ENCODE peak calls at places on chromosomes 6 and 20, in seven cellular contexts. L is SJSA1, T is upper lobe of right lung, E is psoas muscle, H is coronary artery, N is dorsolateral prefrontal cortex, C is neuronal stem cell. S is an unnamed sample.

GRCh38 chr6:116579143-116579542 is 7.8 kb downstream of the RWDD1 start:
- DNase-seq in L (no peak), T (no peak), E (no peak), H (no peak), N (no peak), C (no peak), S (no peak)

GRCh38 chr20:9467995-9468394 is 46.4 kb upstream of the LAMP5 start:
- DNase-seq in L (no peak), T (no peak), E (no peak), H (no peak), N (no peak), C (peak), S (no peak)

GRCh38 chr6:24460966-24461365 is 28.4 kb downstream of the GPLD1 start:
- DNase-seq in L (no peak), T (no peak), E (no peak), H (no peak), N (no peak), C (no peak), S (no peak)

GRCh38 chr6:128365520-128366160 is 154.8 kb downstream of the PTPRK start:
- DNase-seq in L (no peak), T (no peak), E (no peak), H (no peak), N (no peak), C (no peak), S (no peak)

GRCh38 chr20:35467339-35468224 is 12.2 kb downstream of the CEP250 start:
- DNase-seq in L (no peak), T (no peak), E (peak), H (no peak), N (no peak), C (peak), S (no peak)

GRCh38 chr6:78577585-78577984 is 289.8 kb upstream of the IRAK1BP1 start:
- DNase-seq in L (no peak), T (no peak), E (no peak), H (no peak), N (no peak), C (no peak), S (no peak)

GRCh38 chr6:36386495-36387439 is 702 bp downstream of the ETV7 start:
- DNase-seq in L (peak), T (peak), E (no peak), H (peak), N (no peak), C (no peak), S (peak)

GRCh38 chr20:38325167-38325566 is 21.1 kb upstream of the LBP start:
- DNase-seq in L (no peak), T (no peak), E (no peak), H (no peak), N (no peak), C (no peak), S (no peak)

GRCh38 chr6:30411515-30412207 is 66.7 kb downstream of the RPP21 start:
- DNase-seq in L (peak), T (peak), E (peak), H (no peak), N (no peak), C (no peak), S (peak)

GRCh38 chr20:64040231-64041039 is 4.5 kb downstream of the C20orf204 start:
- DNase-seq in L (no peak), T (no peak), E (no peak), H (no peak), N (no peak), C (no peak), S (no peak)

GRCh38 chr20:23095504-23095903 is 9.4 kb upstream of the CD93 start:
- DNase-seq in L (no peak), T (no peak), E (no peak), H (no peak), N (no peak), C (no peak), S (no peak)

GRCh38 chr6:65633516-65633915 is 73.5 kb downstream of the EYS start:
- DNase-seq in L (no peak), T (no peak), E (no peak), H (no peak), N (no peak), C (no peak), S (no peak)

GRCh38 chr20:63102720-63103375 is 96.1 kb upstream of the BHLHE23 start:
- DNase-seq in L (no peak), T (peak), E (peak), H (no peak), N (peak), C (no peak), S (peak)

GRCh38 chr6:135358251-135358821 is 139.2 kb downstream of the AHI1 start:
- DNase-seq in L (no peak), T (no peak), E (no peak), H (no peak), N (no peak), C (no peak), S (no peak)

GRCh38 chr20:38601216-38602184 is at the start of gene ARHGAP40:
- DNase-seq in L (peak), T (no peak), E (no peak), H (no peak), N (no peak), C (no peak), S (no peak)

GRCh38 chr6:1117530-1118286 is 194.2 kb upstream of the FOXQ1 start:
- DNase-seq in L (no peak), T (no peak), E (no peak), H (no peak), N (no peak), C (no peak), S (no peak)

GRCh38 chr6:156884306-156884705 is 107.1 kb downstream of the ARID1B start:
- DNase-seq in L (no peak), T (no peak), E (no peak), H (no peak), N (no peak), C (no peak), S (no peak)

GRCh38 chr20:63896136-63896890 is 1.4 kb downstream of the DNAJC5 start:
- DNase-seq in L (no peak), T (peak), E (peak), H (no peak), N (no peak), C (no peak), S (peak)

GRCh38 chr20:54577637-54578036 is 102.2 kb downstream of the DOK5 start:
- DNase-seq in L (no peak), T (no peak), E (no peak), H (no peak), N (no peak), C (no peak), S (no peak)

GRCh38 chr6:20681243-20681684 is 147.0 kb downstream of the CDKAL1 start:
- DNase-seq in L (no peak), T (no peak), E (no peak), H (no peak), N (no peak), C (no peak), S (no peak)

GRCh38 chr20:51979226-51979625 is 176.9 kb upstream of the SALL4 start:
- DNase-seq in L (no peak), T (no peak), E (no peak), H (no peak), N (no peak), C (no peak), S (no peak)

GRCh38 chr20:48238326-48238725 is 453.0 kb upstream of the SULF2 start:
- DNase-seq in L (no peak), T (no peak), E (no peak), H (no peak), N (no peak), C (no peak), S (no peak)

GRCh38 chr6:52077180-52077884 is 10.1 kb downstream of the PKHD1 start:
- DNase-seq in L (no peak), T (no peak), E (no peak), H (no peak), N (no peak), C (no peak), S (no peak)

GRCh38 chr20:25447671-25448070 is 40.2 kb downstream of the GINS1 start:
- DNase-seq in L (no peak), T (no peak), E (no peak), H (no peak), N (no peak), C (no peak), S (no peak)

GRCh38 chr20:25454153-25454900 is 46.9 kb downstream of the GINS1 start:
- DNase-seq in L (no peak), T (no peak), E (no peak), H (no peak), N (no peak), C (no peak), S (no peak)

GRCh38 chr20:25452333-25452732 is 44.9 kb downstream of the GINS1 start:
- DNase-seq in L (no peak), T (no peak), E (no peak), H (peak), N (no peak), C (no peak), S (no peak)

GRCh38 chr20:25457886-25458680 is 50.6 kb downstream of the GINS1 start:
- DNase-seq in L (no peak), T (no peak), E (no peak), H (no peak), N (no peak), C (no peak), S (no peak)

DNA sequence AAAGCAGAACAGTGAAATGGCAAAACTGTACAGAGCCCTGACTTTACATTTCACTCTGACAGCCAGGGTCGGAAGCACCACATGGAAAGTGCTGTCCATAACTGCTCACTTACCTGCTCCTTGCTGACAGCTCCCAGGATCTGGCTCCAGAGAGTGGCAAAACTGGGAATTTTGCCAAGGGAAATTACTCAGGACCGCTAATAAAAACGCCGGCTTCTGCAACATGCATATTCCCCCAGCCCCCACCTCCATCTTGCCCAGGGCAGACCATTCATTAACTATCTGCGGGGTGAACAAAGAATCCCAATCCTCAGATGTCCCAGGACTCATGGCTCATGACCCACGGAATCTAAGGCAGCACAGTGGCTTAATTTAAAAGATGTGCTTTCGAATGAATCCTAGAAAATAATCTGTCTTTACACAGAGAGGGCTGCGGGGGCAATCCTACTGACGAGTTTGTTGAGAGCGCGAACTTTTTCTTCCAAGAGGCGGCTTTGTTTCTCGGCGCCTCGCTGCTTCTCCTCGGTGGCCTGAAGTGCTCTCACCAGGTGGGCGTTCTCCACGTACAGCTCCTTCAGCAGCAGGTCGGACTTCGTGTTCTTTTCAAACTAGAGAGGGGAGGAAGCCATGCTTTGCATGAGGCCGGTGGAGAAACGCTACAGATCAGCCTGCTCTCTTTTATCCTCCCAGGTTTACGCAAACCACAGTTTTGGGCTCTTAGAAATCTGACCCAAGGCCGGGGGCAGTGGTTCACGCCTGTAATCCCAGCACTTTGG is 45.8 kb downstream of the GINS1 start:
- DNase-seq in L (no peak), T (no peak), E (no peak), H (peak), N (no peak), C (no peak), S (no peak)
- H3K4me3 ChIP-seq in L (no peak), T (no peak), E (no peak), H (no peak), N (no peak), C (no peak), S (no peak)

GRCh38 chr20:17863209-17863576 is 105.4 kb downstream of the SNX5 start:
- DNase-seq in L (no peak), T (no peak), E (no peak), H (no peak), N (no peak), C (no peak), S (no peak)
- H3K27ac ChIP-seq in L (no peak), T (no peak), E (no peak), H (no peak), N (no peak), C (no peak), S (no peak)

DNA sequence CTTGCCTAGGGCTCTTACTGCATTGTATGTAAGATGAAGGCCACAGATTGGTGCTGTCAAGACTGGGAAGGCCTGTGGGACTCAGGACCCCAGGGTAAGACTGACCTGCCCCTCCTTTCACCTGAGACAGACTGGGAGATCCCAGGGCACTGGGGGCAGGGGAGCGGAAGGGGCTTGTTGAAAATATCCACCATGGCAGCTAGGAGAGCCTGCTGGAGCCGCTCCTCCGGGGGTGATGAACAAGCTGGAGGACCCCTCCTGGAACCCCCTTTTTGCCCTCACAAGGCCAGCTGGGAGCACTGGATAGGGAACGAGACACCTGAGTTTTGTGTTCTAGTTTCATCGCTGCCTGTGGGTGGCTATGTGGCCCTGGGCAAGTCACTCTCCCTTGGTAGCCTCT is 9.2 kb upstream of the SDCBP2 start:
- DNase-seq in L (no peak), T (no peak), E (no peak), H (no peak), N (no peak), C (no peak), S (no peak)
- H3K4me3 ChIP-seq in L (no peak), T (no peak), E (no peak), H (no peak), N (no peak), C (no peak), S (no peak)

GRCh38 chr6:32847004-32847403 is 3.2 kb upstream of the PSMB8 start:
- DNase-seq in L (peak), T (no peak), E (no peak), H (no peak), N (no peak), C (no peak), S (no peak)

GRCh38 chr6:32843321-32843978 is 397 bp downstream of the PSMB8 start:
- DNase-seq in L (no peak), T (no peak), E (peak), H (no peak), N (no peak), C (no peak), S (no peak)

GRCh38 chr6:32843979-32844838 is at the start of gene PSMB8:
- DNase-seq in L (peak), T (peak), E (peak), H (peak), N (peak), C (peak), S (peak)

GRCh38 chr6:32845381-32845884 is 1.6 kb upstream of the PSMB8 start:
- DNase-seq in L (no peak), T (no peak), E (no peak), H (no peak), N (no peak), C (no peak), S (peak)

GRCh38 chr6:32844839-32845372 is 1.1 kb upstream of the PSMB8 start:
- DNase-seq in L (no peak), T (no peak), E (no peak), H (no peak), N (no peak), C (no peak), S (peak)
- H3K27ac ChIP-seq in L (peak), T (peak), E (peak), H (peak), N (peak), C (no peak), S (peak)

GRCh38 chr20:49377326-49377725 is 99.5 kb upstream of the ZNFX1 start:
- DNase-seq in L (no peak), T (no peak), E (no peak), H (no peak), N (no peak), C (no peak), S (no peak)

GRCh38 chr20:49379338-49379737 is 101.5 kb upstream of the ZNFX1 start:
- DNase-seq in L (no peak), T (no peak), E (no peak), H (no peak), N (no peak), C (no peak), S (no peak)

GRCh38 chr20:49384437-49385434 is 97.7 kb downstream of the KCNB1 start:
- DNase-seq in L (peak), T (peak), E (peak), H (peak), N (peak), C (peak), S (peak)

GRCh38 chr20:49381558-49382493 is 100.6 kb downstream of the KCNB1 start:
- DNase-seq in L (no peak), T (peak), E (peak), H (peak), N (peak), C (no peak), S (no peak)

GRCh38 chr20:49380245-49380875 is 102.1 kb downstream of the KCNB1 start:
- DNase-seq in L (no peak), T (no peak), E (no peak), H (no peak), N (no peak), C (no peak), S (no peak)
- H3K4me3 ChIP-seq in L (no peak), T (no peak), E (no peak), H (no peak), N (no peak), C (no peak), S (no peak)

S was measured in CD4-positive, CD25-positive, alpha-beta regulatory T cell.